ENCODE peak calls at places on chromosomes 2 and 18, in five cellular contexts. One of them, this sample, is unnamed.

GRCh38 chr2:84906108-84906899 is 848 bp downstream of the TMSB10 start:
- DNase-seq in NCI-H774: no peak
- DNase-seq in HS-27A: no peak
- DNase-seq in A549: peak
- DNase-seq in CD8-positive, alpha-beta T cell: peak
- DNase-seq in this sample: no peak

GRCh38 chr2:14745288-14746076 is 113.0 kb downstream of the LRATD1 start:
- DNase-seq in CD8-positive, alpha-beta T cell: no peak
- DNase-seq in A549: no peak
- DNase-seq in NCI-H774: no peak
- DNase-seq in HS-27A: no peak
- DNase-seq in this sample: peak

GRCh38 chr2:33437297-33437696 is 39.2 kb upstream of the RASGRP3 start:
- DNase-seq in A549: no peak
- DNase-seq in CD8-positive, alpha-beta T cell: no peak
- DNase-seq in HS-27A: peak
- DNase-seq in NCI-H774: no peak
- DNase-seq in this sample: peak

GRCh38 chr2:216522892-216523502 is 24.4 kb downstream of the RPL37A start:
- DNase-seq in A549: no peak
- DNase-seq in NCI-H774: no peak
- DNase-seq in CD8-positive, alpha-beta T cell: no peak
- DNase-seq in HS-27A: no peak
- DNase-seq in this sample: no peak

GRCh38 chr2:54279385-54279784 is 23.4 kb upstream of the TSPYL6 start:
- DNase-seq in NCI-H774: no peak
- DNase-seq in A549: peak
- DNase-seq in HS-27A: no peak
- DNase-seq in CD8-positive, alpha-beta T cell: no peak
- DNase-seq in this sample: no peak

GRCh38 chr18:42178381-42179080 is 223.5 kb downstream of the PIK3C3 start:
- DNase-seq in CD8-positive, alpha-beta T cell: no peak
- DNase-seq in HS-27A: no peak
- DNase-seq in NCI-H774: no peak
- DNase-seq in A549: no peak
- DNase-seq in this sample: no peak

GRCh38 chr18:23805898-23806297 is 116.6 kb downstream of the LAMA3 start:
- DNase-seq in A549: no peak
- DNase-seq in CD8-positive, alpha-beta T cell: no peak
- DNase-seq in NCI-H774: no peak
- DNase-seq in HS-27A: no peak
- DNase-seq in this sample: peak

GRCh38 chr2:2147024-2147900 is 183.8 kb downstream of the MYT1L start:
- DNase-seq in HS-27A: no peak
- DNase-seq in CD8-positive, alpha-beta T cell: no peak
- DNase-seq in NCI-H774: no peak
- DNase-seq in A549: no peak
- DNase-seq in this sample: no peak

GRCh38 chr2:216700088-216700567 is 4.8 kb upstream of the IGFBP5 start:
- DNase-seq in NCI-H774: peak
- DNase-seq in A549: no peak
- DNase-seq in HS-27A: no peak
- DNase-seq in CD8-positive, alpha-beta T cell: no peak
- DNase-seq in this sample: no peak

GRCh38 chr2:221282386-221282785 is 289.7 kb downstream of the EPHA4 start:
- DNase-seq in CD8-positive, alpha-beta T cell: no peak
- DNase-seq in NCI-H774: no peak
- DNase-seq in A549: no peak
- DNase-seq in HS-27A: no peak
- DNase-seq in this sample: no peak

GRCh38 chr2:99545066-99545465 is 55.2 kb upstream of the REV1 start:
- DNase-seq in A549: no peak
- DNase-seq in CD8-positive, alpha-beta T cell: no peak
- DNase-seq in NCI-H774: no peak
- DNase-seq in HS-27A: peak
- DNase-seq in this sample: no peak

GRCh38 chr2:229407170-229407569 is 136.1 kb upstream of the PID1 start:
- DNase-seq in HS-27A: no peak
- DNase-seq in NCI-H774: peak
- DNase-seq in A549: peak
- DNase-seq in CD8-positive, alpha-beta T cell: no peak
- DNase-seq in this sample: peak

GRCh38 chr18:8699948-8700347 is 5.4 kb upstream of the MTCL1 start:
- DNase-seq in CD8-positive, alpha-beta T cell: no peak
- DNase-seq in HS-27A: no peak
- DNase-seq in NCI-H774: no peak
- DNase-seq in A549: no peak
- DNase-seq in this sample: peak

GRCh38 chr2:55408098-55408882 is 11.4 kb downstream of the CCDC88A start:
- DNase-seq in HS-27A: no peak
- DNase-seq in A549: no peak
- DNase-seq in NCI-H774: no peak
- DNase-seq in CD8-positive, alpha-beta T cell: no peak
- DNase-seq in this sample: peak

GRCh38 chr2:215107229-215108056 is 31.0 kb downstream of the ABCA12 start:
- DNase-seq in HS-27A: no peak
- DNase-seq in CD8-positive, alpha-beta T cell: no peak
- DNase-seq in A549: no peak
- DNase-seq in NCI-H774: no peak
- DNase-seq in this sample: no peak

This sample was measured in fibroblast of lung.